ENCODE peak calls at places on chromosomes 4 and X, in eight cellular contexts. H, V, Y, R, P, O, T and D are unnamed samples. For H3K4me1, the result is how much of the 10 kb centered on the place peaks cover.

GRCh38 chrX:71098951-71099506 is 3.4 kb downstream of the FOXO4 start:
- DNase-seq in R (no peak), T (no peak), O (no peak), V (no peak), H (no peak), P (no peak), Y (peak), D (no peak)

GRCh38 chr4:168174308-168174707 is 82.0 kb downstream of the ANXA10 start:
- DNase-seq in O (no peak), P (no peak), Y (no peak), V (no peak), R (no peak), H (no peak), T (no peak), D (no peak)

GRCh38 chrX:132968282-132968681 is 9.9 kb upstream of the HS6ST2 start:
- DNase-seq in P (no peak), T (no peak), O (no peak), V (no peak), R (no peak), Y (no peak), H (no peak), D (no peak)

GRCh38 chrX:115372026-115372610 is 82.6 kb downstream of the LUZP4 start:
- DNase-seq in Y (no peak), O (no peak), P (no peak), H (no peak), R (peak), V (no peak), T (peak), D (no peak)

GRCh38 chr4:29319663-29320340 is 1400.4 kb upstream of the PCDH7 start:
- DNase-seq in Y (no peak), O (no peak), P (no peak), R (no peak), H (no peak), T (no peak), V (no peak), D (no peak)

GRCh38 chrX:101595739-101596419 is 21.9 kb downstream of the ARMCX6 start:
- DNase-seq in H (no peak), O (no peak), Y (no peak), R (peak), V (no peak), P (no peak), T (peak), D (peak)

GRCh38 chrX:41666251-41666650 is 22.5 kb upstream of the GPR34 start:
- DNase-seq in V (no peak), O (no peak), R (peak), Y (no peak), P (no peak), T (no peak), H (no peak), D (no peak)

GRCh38 chr4:28179126-28179525 is 1318.5 kb downstream of the STIM2 start:
- DNase-seq in H (no peak), T (no peak), P (no peak), O (no peak), Y (no peak), V (no peak), R (no peak), D (no peak)

GRCh38 chr4:15488658-15489470 is 19.2 kb downstream of the CC2D2A start:
- DNase-seq in Y (no peak), H (no peak), T (no peak), P (no peak), R (peak), V (no peak), O (no peak), D (no peak)

GRCh38 chr4:24196785-24197184 is 306.9 kb upstream of the PPARGC1A start:
- DNase-seq in P (no peak), O (no peak), H (no peak), Y (no peak), V (no peak), R (no peak), T (no peak), D (no peak)

GRCh38 chrX:148500428-148501120 is at the start of gene AFF2:
- DNase-seq in P (no peak), T (peak), V (no peak), O (no peak), R (no peak), H (no peak), Y (peak), D (peak)

GRCh38 chr4:135319685-135320084 is 1118.1 kb upstream of the PABPC4L start:
- DNase-seq in O (no peak), H (no peak), R (no peak), V (no peak), Y (no peak), T (peak), P (no peak), D (no peak)

GRCh38 chr4:128812360-128812958 is 3.0 kb downstream of the JADE1 start:
- DNase-seq in H (no peak), Y (no peak), O (no peak), T (peak), R (peak), P (peak), V (no peak), D (peak)

GRCh38 chr4:130043796-130044195 is 947.8 kb downstream of the C4orf33 start:
- DNase-seq in V (no peak), H (no peak), R (no peak), T (peak), O (no peak), Y (no peak), P (no peak), D (no peak)

GRCh38 chrX:17923546-17923945 is 62.4 kb upstream of the RAI2 start:
- DNase-seq in H (no peak), R (no peak), T (peak), Y (no peak), O (no peak), P (no peak), V (no peak), D (no peak)

GRCh38 chr4:19689511-19689910 is 562.2 kb upstream of the SLIT2 start:
- DNase-seq in Y (no peak), R (peak), T (no peak), H (no peak), V (no peak), O (no peak), P (no peak), D (no peak)

GRCh38 chrX:72272868-72273267 is 4.2 kb downstream of the RPS4X start:
- DNase-seq in T (peak), Y (no peak), O (no peak), V (no peak), P (no peak), R (peak), H (no peak), D (no peak)

GRCh38 chr4:72974694-72975487 is 94.6 kb downstream of the COX18 start:
- DNase-seq in P (no peak), O (no peak), Y (no peak), T (peak), V (no peak), H (no peak), R (peak), D (no peak)

GRCh38 chr4:56049428-56050212 is 100.9 kb downstream of the CEP135 start:
- DNase-seq in H (no peak), T (peak), V (no peak), P (no peak), Y (peak), O (peak), R (no peak), D (peak)

GRCh38 chr4:107863850-107864371 is 39.2 kb downstream of the SGMS2 start:
- DNase-seq in V (no peak), O (peak), Y (no peak), H (no peak), T (peak), R (peak), P (peak), D (no peak)

GRCh38 chrX:2697306-2697705 is 6.2 kb downstream of the CD99 start:
- DNase-seq in V (no peak), T (no peak), P (no peak), O (no peak), Y (peak), H (no peak), R (no peak), D (no peak)

GRCh38 chrX:100863326-100863854 is 10.8 kb downstream of the NOX1 start:
- DNase-seq in T (no peak), H (peak), P (peak), O (no peak), R (no peak), Y (no peak), V (no peak), D (no peak)

GRCh38 chr4:20341121-20341758 is 89.5 kb downstream of the SLIT2 start:
- DNase-seq in P (no peak), R (no peak), V (no peak), H (no peak), Y (no peak), T (no peak), O (no peak), D (no peak)

GRCh38 chr4:109576462-109576861 is 16.4 kb downstream of the MCUB start:
- DNase-seq in H (no peak), O (no peak), Y (no peak), V (no peak), T (no peak), P (no peak), R (peak), D (no peak)

GRCh38 chrX:57918750-57919436 is 8.6 kb upstream of the ZXDA start:
- DNase-seq in R (peak), Y (no peak), T (peak), V (no peak), O (peak), H (peak), P (no peak), D (no peak)

GRCh38 chrX:131762802-131763234 is 218.9 kb downstream of the OR13H1 start:
- DNase-seq in V (no peak), R (peak), P (peak), T (peak), O (peak), H (peak), Y (no peak), D (no peak)

GRCh38 chr4:168408620-168409019 is 71.7 kb downstream of the DDX60L start:
- DNase-seq in R (peak), O (peak), P (peak), H (peak), V (no peak), T (peak), Y (no peak), D (peak)

GRCh38 chr4:2269206-2269531 is 7.3 kb upstream of the MXD4 start:
- DNase-seq in R (no peak), T (no peak), H (no peak), P (peak), O (no peak), Y (peak), V (no peak), D (no peak)

GRCh38 chr4:113574636-113575103 is 186.9 kb downstream of the CAMK2D start:
- DNase-seq in Y (no peak), H (no peak), T (no peak), O (no peak), P (no peak), R (peak), V (no peak), D (no peak)

GRCh38 chrX:138128025-138128671 is 562.2 kb downstream of the ZIC3 start:
- DNase-seq in R (peak), P (no peak), O (no peak), V (no peak), Y (no peak), H (no peak), T (peak), D (peak)

GRCh38 chr4:123744664-123745290 is 348.2 kb downstream of the SPRY1 start:
- DNase-seq in V (no peak), H (peak), Y (no peak), O (no peak), T (no peak), P (peak), R (peak), D (peak)

GRCh38 chr4:6986781-6987565 is 56.2 kb upstream of the TADA2B start:
- DNase-seq in Y (peak), O (peak), R (peak), P (peak), T (peak), V (peak), H (peak), D (peak)

GRCh38 chr4:6984611-6985115 is 58.5 kb upstream of the TADA2B start:
- DNase-seq in O (no peak), P (no peak), T (no peak), V (no peak), Y (no peak), H (no peak), R (no peak), D (peak)

GRCh38 chr4:6988016-6988715 is 55.0 kb upstream of the TADA2B start:
- DNase-seq in O (peak), T (no peak), P (no peak), R (no peak), H (no peak), V (no peak), Y (no peak), D (peak)

GRCh38 chr4:6987566-6987920 is 55.6 kb upstream of the TADA2B start:
- DNase-seq in V (no peak), Y (no peak), P (no peak), H (no peak), O (no peak), R (peak), T (no peak), D (no peak)

DNA sequence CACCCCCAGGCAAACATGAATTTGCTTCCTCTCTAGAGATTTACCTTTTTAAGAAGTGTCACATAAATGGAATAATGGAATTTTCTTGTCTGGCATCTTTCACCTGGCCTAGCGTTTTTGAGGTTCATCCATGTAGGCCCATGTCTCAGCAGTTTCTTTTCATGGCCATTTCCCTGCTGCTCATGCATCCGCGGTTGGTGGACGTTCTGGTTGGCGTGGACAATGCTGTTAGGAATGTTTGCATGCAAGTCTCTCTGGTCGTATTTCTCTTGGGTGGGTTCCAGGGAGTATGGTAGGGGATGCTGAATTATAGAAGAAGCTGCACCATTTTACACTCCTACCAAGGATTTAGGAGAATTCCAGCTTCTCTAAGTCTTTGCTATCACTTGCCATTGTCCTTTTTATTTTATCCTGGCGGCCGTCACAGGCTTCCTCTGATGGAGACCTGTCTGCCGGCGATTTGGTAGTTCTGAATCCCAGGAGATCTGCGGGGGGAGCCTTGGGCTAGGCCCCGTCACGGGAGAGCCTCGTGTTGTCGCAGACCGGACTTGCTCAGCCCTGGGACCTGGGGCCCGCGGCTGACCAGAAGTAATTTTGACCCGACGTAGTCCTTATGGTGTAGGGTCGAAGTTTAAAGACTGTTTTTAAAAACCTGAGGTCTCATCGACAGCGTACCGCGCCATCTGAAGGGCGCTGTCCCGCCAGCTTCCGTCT is 56.9 kb upstream of the TADA2B start:
- DNase-seq in P (peak), T (peak), V (no peak), Y (no peak), H (no peak), R (peak), O (no peak), D (peak)
- H3K4me1 ChIP-seq in P (under half), T (under half), V (under half), Y (half or more), H (under half), R (under half), O (under half), D (under half)

GRCh38 chr4:37664696-37665095 is 21.5 kb downstream of the RELL1 start:
- DNase-seq in T (no peak), P (no peak), O (no peak), R (no peak), H (no peak), V (no peak), Y (no peak), D (no peak)
- H3K27ac ChIP-seq in T (peak), P (peak), O (peak), R (no peak), H (peak), V (peak), Y (peak), D (peak)

GRCh38 chr4:147453561-147454141 is 27.2 kb upstream of the EDNRA start:
- DNase-seq in O (no peak), T (peak), P (no peak), V (no peak), H (no peak), R (peak), Y (no peak), D (no peak)

DNA sequence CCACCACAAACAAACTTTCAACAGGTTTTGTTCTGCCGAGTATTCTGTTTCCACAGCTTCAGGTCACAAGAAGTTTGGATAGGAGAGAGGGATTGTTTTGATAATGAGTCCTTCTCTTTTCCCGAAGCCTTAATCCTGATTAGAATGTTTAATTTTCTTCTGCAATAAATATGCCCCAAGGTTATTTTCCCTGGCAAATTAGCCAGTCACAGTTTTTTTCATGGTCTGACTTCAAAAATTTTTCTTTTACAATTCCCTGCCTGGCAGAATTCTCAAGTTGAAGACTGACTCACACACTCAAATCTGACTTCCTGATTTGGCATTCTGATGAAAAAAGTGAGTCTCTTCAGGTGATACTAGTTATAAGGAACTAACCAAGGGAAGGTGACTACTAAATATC is 33.1 kb upstream of the EDNRA start:
- DNase-seq in P (no peak), V (no peak), O (no peak), R (peak), T (no peak), Y (no peak), H (no peak), D (no peak)
- TF ChIP-seq POLR2A in P (no peak), V (no peak), O (no peak), R (no peak), T (no peak), Y (no peak), H (no peak), D (no peak)

GRCh38 chr4:185774076-185774731 is 37.8 kb downstream of the SORBS2 start:
- DNase-seq in T (no peak), H (no peak), Y (no peak), P (no peak), R (no peak), O (no peak), V (no peak), D (no peak)

GRCh38 chr4:185773419-185773818 is 38.6 kb downstream of the SORBS2 start:
- DNase-seq in H (peak), Y (no peak), P (peak), R (no peak), V (no peak), O (no peak), T (no peak), D (no peak)

GRCh38 chr4:185778307-185778706 is 33.7 kb downstream of the SORBS2 start:
- DNase-seq in H (no peak), V (no peak), T (no peak), O (no peak), Y (no peak), R (no peak), P (no peak), D (no peak)

GRCh38 chr4:185774815-185775684 is 36.9 kb downstream of the SORBS2 start:
- DNase-seq in Y (no peak), R (peak), H (no peak), V (no peak), O (no peak), P (no peak), T (peak), D (no peak)

DNA sequence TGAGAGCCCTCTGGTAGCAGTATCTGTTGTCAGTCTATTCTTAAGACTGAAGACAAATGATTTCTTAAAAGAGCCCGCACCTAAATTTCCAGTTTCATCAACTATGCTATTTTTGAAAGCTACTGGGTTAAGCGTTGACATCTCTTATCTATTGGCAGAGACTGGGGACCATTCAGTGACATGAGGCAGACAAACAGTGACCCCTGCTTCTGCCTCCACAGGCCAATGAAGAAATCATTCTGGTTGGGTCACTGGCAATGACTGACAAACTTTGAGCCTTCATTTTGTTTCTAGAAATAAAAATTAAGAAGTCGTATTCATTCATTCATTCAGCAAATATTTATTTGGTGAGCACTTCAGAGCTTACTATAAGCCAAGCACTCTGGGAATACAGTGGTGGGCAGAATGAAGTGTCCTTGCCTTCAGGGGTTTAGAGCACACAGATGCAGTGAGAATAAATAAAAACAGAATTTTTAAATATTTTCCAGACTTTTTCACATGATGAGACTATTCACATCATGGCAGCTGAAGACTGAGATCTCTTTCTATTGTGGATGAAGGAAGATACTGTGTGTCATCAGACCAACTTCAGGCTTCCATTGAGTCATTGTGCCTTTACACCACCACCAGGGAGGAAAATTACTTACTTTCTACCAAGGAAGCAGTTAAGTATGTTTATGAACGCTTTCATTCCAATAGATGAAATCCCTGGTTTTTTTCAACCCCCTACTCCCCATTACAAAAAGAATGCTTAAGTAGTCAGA is 36.0 kb downstream of the SORBS2 start:
- DNase-seq in O (no peak), H (no peak), Y (no peak), V (no peak), R (peak), P (no peak), T (no peak), D (no peak)
- H3K4me1 ChIP-seq in O (under half), H (under half), Y (under half), V (under half), R (under half), P (under half), T (under half), D (under half)